ENCODE peak calls at places on chromosome 19, in four cellular contexts. J is BE2C, Q is body of pancreas, W is GM23338. P is an unnamed sample.

GRCh38 chr19:48608798-48609263 is 2.3 kb downstream of the SPACA4 start:
- DNase-seq in J (peak; percentile 66), Q (no peak), W (peak; percentile 82), P (no peak)

GRCh38 chr19:38392707-38393308 is 4.3 kb downstream of the SPRED3 start:
- DNase-seq in J (no peak), Q (no peak), W (no peak), P (no peak)

GRCh38 chr19:55306712-55307111 is 18.4 kb downstream of the TMEM150B start:
- DNase-seq in J (no peak), Q (no peak), W (no peak), P (no peak)

GRCh38 chr19:31126236-31126635 is 223.0 kb downstream of the TSHZ3 start:
- DNase-seq in J (no peak), Q (no peak), W (no peak), P (no peak)

GRCh38 chr19:45059258-45059965 is 16.9 kb downstream of the ZNF296 start:
- DNase-seq in J (peak; percentile 83), Q (peak; percentile 83), W (peak; percentile 96), P (peak; percentile 86)

GRCh38 chr19:50858896-50859295 is 4.2 kb downstream of the KLK3 start:
- DNase-seq in J (no peak), Q (peak; percentile 35), W (peak; percentile 63), P (no peak)

GRCh38 chr19:17448190-17448967 is at the start of gene TMEM221:
- DNase-seq in J (peak; percentile 42), Q (peak; percentile 42), W (peak; percentile 80), P (peak; percentile 73)

GRCh38 chr19:5542665-5543064 is 25.1 kb downstream of the TINCR start:
- DNase-seq in J (peak; percentile 32), Q (no peak), W (peak; percentile 58), P (no peak)

GRCh38 chr19:29878973-29879654 is 62.9 kb upstream of the URI1 start:
- DNase-seq in J (peak; percentile 69), Q (peak; percentile 14), W (peak; percentile 50), P (no peak)

DNA sequence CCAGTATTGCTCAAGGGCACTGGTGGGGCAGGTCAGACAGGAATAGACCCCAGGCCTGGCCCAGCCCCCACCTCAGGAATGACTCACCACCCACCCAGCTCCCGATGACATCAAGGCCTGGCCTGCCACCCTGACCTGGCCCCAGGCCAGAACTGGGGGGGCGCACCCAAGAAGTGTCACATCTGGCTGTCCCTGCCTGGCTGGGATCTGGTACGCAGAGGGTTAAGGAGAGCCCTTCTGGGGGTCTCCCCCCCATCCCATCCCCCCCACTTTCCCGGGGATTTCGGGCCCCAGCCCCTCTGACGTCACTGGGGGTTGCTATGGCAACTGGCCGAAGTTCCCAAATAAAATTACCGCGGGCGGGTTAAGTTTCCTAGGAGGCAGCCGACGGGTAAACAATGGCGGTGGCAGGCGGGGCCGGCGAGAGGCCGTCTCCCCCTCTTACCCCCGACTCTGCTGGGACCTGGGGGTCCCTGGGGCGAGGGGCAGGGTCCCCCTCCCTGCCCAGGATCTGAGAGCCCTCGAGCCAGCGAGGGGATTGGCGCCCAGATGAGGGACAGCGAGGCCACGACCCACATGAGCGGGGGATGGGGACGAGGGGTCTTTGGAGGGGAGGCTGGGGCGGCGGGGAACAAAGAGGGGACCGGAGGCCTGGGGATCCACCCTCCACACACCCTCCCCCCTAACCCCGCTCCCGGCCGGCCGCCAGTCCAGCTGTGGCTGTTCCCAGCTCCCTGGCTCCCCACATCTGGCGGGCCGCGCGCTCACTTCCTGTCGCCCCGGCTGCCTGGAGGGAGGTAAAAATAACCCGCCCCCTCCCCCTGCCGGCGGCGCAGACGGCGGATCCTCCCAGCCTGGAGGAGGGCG is 29.7 kb upstream of the NANOS3 start:
- DNase-seq in J (peak; percentile 95), Q (peak; percentile 96), W (peak; percentile 97), P (peak; percentile 92)
- TF ChIP-seq CTCF in J (peak; percentile 26), Q (no peak), W (no peak), P (no peak)

DNA sequence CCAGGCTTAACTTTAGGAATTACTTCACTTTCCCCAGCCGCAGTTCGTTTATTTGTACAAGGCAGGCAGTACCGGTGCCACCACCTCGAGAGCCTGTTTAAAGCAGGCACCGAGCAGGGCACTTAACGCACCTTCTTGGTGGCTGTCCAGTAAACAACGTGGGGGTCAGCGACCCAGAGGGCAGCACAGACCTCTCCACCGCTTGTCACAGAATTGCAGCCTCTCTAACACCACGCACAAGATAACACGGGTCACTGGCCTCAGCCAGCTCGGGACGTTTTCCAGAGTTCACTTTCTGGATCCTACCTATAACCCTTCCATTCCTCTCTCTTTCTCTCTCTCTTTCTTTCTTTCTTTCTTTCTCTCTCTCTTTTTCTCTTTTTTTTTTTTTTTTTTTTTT is 16.8 kb upstream of the ELAVL1 start:
- DNase-seq in J (no peak), Q (no peak), W (no peak), P (no peak)
- TF ChIP-seq CTCF in J (no peak), Q (no peak), W (no peak), P (no peak)

GRCh38 chr19:33214621-33215020 is 11.0 kb downstream of the SLC7A10 start:
- DNase-seq in J (peak; percentile 47), Q (no peak), W (peak; percentile 80), P (peak; percentile 41)
- TF ChIP-seq CTCF in J (peak; percentile 48), Q (no peak), W (peak; percentile 57), P (peak; percentile 22)

DNA sequence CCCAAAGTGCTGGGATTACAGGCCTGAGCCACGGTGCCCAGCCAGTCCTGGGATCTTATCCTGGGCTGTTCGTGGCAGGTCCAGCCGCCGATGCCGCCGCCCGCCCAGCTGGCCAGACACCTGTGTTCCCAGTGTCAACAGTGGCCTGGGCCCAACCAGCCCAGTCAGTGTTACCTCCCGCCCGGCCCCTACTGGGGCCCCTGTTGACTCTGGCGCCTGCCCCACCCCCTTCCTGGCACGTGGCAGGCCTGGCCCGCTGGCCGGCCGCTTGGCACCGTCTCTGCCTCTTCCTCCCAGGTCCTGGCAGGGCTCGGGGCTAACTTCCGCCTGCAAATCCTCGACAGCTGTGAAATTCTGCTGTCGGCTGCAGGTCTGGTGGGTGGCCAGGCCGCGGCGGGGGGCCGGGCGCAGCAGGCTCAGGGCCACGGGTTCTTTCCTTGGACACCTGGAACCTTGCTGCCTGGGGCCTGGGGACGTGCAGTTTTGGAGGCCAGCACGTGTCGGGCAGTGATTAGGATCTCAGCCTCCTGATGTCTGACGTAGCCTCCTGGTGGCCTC is 9.1 kb downstream of the ARID3A start:
- DNase-seq in J (peak; percentile 82), Q (peak; percentile 98), W (no peak), P (no peak)
- TF ChIP-seq CTCF in J (no peak), Q (no peak), W (no peak), P (no peak)

DNA sequence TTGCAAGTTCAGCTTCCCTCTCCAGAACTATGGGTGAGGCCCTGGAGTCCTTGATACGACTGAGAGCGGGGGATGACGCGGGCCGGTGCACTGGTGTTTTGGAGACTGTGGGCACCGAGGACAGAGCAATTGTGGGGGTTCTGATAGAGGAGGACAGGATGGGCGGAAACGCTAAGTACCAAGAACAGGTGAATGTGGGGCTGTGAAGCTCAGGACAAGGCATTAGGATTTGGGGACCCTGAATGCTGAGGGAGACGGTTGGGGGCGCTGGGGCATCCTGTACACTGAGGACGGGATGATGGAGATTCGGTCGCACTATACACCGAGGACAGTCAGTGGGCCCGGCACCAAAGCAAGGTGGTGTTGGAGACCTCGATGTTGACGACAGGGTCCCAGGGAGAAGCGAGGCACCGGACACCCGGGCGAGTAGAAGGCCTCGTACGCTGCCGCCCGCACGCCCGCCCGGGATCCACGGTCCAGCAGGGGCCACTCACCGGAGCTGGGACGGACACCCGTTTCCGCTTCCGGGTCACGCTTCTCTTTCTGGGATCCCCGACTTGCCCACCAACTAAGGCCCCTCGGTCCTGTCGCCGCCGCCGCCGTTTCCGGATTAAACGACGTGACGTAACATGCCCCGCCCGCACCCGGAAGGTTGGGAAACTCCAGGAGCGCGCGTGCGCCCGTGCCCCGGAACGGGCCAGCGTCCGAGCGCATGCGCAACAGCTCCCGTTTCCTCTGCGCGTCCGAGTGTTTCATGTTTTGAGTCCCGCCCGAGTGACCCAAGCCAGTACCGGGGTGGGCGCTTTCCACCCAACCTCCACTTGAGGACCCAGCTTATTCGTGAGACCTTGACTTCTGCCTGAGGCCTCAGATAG is at the start of gene CHMP2A:
- DNase-seq in J (peak; percentile 99), Q (peak; percentile 98), W (peak; percentile 99), P (peak; percentile 99)
- TF ChIP-seq CTCF in J (no peak), Q (no peak), W (peak; percentile 6), P (no peak)

GRCh38 chr19:28608292-28608691 is 604.7 kb downstream of the UQCRFS1 start:
- DNase-seq in J (no peak), Q (no peak), W (no peak), P (no peak)

GRCh38 chr19:28609944-28610343 is 603.0 kb downstream of the UQCRFS1 start:
- DNase-seq in J (no peak), Q (no peak), W (no peak), P (no peak)

GRCh38 chr19:28612275-28612769 is 600.6 kb downstream of the UQCRFS1 start:
- DNase-seq in J (no peak), Q (no peak), W (peak; percentile 52), P (no peak)

GRCh38 chr19:28609091-28609755 is 603.7 kb downstream of the UQCRFS1 start:
- DNase-seq in J (no peak), Q (no peak), W (no peak), P (no peak)

DNA sequence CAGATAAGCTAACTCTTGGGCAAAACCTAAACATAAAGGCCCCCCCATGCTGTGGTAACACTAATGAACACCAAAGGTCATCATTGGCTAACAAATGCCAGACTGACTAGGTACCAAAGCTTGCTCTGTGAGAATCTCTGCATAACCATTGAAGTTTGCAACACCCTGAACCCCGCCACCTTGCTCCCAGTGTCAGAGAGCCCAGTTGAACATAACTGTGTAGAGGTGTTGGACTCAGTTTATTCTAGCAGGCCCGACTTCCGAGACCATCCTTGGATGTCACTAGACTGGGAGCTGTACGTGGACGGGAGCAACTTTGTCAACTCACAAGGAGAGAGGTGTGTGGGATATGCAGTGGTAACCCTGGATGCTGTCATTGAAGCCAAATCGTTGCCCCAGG is 602.2 kb downstream of the UQCRFS1 start:
- DNase-seq in J (no peak), Q (no peak), W (no peak), P (no peak)
- TF ChIP-seq CTCF in J (no peak), Q (no peak), W (no peak), P (no peak)

DNA sequence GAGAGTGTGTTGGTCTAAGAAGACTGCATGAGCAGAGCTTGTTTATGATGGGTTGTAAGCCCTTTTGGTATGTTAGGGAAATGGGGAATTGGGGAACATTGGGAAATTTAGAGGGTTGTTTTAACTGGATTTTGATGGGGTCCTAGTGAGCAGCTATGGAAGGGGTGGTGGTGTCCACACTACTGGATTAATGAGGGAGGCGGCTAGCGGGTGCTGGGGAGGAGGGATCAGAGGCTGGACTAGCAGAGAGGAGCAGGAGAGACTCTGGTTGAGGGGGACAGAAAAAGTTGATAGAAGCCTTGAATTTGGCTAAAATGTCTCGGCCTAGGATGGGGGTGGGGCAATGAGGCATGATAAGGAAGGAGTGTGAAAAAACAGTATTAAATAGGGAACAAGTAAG is 1369.1 kb downstream of the UQCRFS1 start:
- DNase-seq in J (no peak), Q (no peak), W (no peak), P (no peak)
- TF ChIP-seq CTCF in J (no peak), Q (no peak), W (no peak), P (no peak)

GRCh38 chr19:18605546-18606280 is 886 bp downstream of the CRLF1 start:
- DNase-seq in J (no peak), Q (no peak), W (peak; percentile 39), P (peak; percentile 37)
- TF ChIP-seq CTCF in J (no peak), Q (no peak), W (no peak), P (no peak)